ENCODE peak calls at places on chromosomes 11 and 22, in ten cellular contexts. C is body of pancreas; R is ovary; S is fibroblast of mammary gland; O is AG09309; U is CD8-positive, alpha-beta T cell; I is lower leg skin; E is cardiac fibroblast; W is GM12865; G is uterus. K is an unnamed sample.

GRCh38 chr11:47980907-47981621 is 705 bp downstream of the PTPRJ start:
- DNase-seq in C (peak; percentile 68), R (peak; percentile 32), S (no peak), O (no peak), U (no peak), I (no peak), E (peak; percentile 56), W (peak; percentile 41), G (peak; percentile 35), K (peak; percentile 61)

GRCh38 chr22:47190276-47190956 is 428.0 kb downstream of the TBC1D22A start:
- DNase-seq in C (peak; percentile 9), R (peak; percentile 8), S (no peak), O (no peak), U (no peak), I (no peak), E (no peak), W (no peak), G (no peak), K (no peak)

GRCh38 chr11:64357904-64358535 is 942 bp upstream of the RPS6KA4 start:
- DNase-seq in C (no peak), R (no peak), S (no peak), O (no peak), U (no peak), I (no peak), E (peak; percentile 19), W (no peak), G (no peak), K (no peak)

GRCh38 chr11:128908391-128909246 is 17.5 kb downstream of the KCNJ5 start:
- DNase-seq in C (peak; percentile 85), R (peak; percentile 50), S (peak; percentile 78), O (peak; percentile 18), U (no peak), I (peak; percentile 79), E (peak; percentile 67), W (no peak), G (peak; percentile 33), K (no peak)

GRCh38 chr11:45472713-45473317 is 186.7 kb upstream of the SYT13 start:
- DNase-seq in C (no peak), R (no peak), S (no peak), O (no peak), U (no peak), I (no peak), E (no peak), W (no peak), G (no peak), K (no peak)

GRCh38 chr22:19292262-19293230 is 1.0 kb upstream of the CLTCL1 start:
- DNase-seq in C (peak; percentile 31), R (peak; percentile 21), S (peak; percentile 91), O (no peak), U (no peak), I (peak; percentile 65), E (peak; percentile 27), W (no peak), G (peak; percentile 42), K (peak; percentile 29)

GRCh38 chr11:44241851-44242250 is 68.1 kb downstream of the ALX4 start:
- DNase-seq in C (no peak), R (no peak), S (no peak), O (no peak), U (no peak), I (no peak), E (peak; percentile 42), W (no peak), G (no peak), K (no peak)

GRCh38 chr11:2527621-2528291 is 82.9 kb downstream of the KCNQ1 start:
- DNase-seq in C (peak; percentile 11), R (peak; percentile 10), S (no peak), O (no peak), U (no peak), I (no peak), E (no peak), W (no peak), G (peak; percentile 13), K (no peak)

GRCh38 chr22:24593810-24594568 is 1.1 kb upstream of the LRRC75B start:
- DNase-seq in C (peak; percentile 35), R (no peak), S (no peak), O (no peak), U (no peak), I (no peak), E (no peak), W (no peak), G (no peak), K (peak; percentile 65)

GRCh38 chr11:69362315-69362714 is 68.4 kb downstream of the MYEOV start:
- DNase-seq in C (no peak), R (no peak), S (no peak), O (no peak), U (no peak), I (no peak), E (no peak), W (no peak), G (no peak), K (no peak)

GRCh38 chr11:89181111-89181510 is 3.4 kb downstream of the TYR start:
- DNase-seq in C (no peak), R (no peak), S (no peak), O (no peak), U (no peak), I (no peak), E (no peak), W (no peak), G (no peak), K (no peak)
- H3K4me3 ChIP-seq in C (no peak overlapping the region), R (no peak overlapping the region), S (no peak overlapping the region), O (no peak overlapping the region), U (no peak overlapping the region), I (no peak overlapping the region), E (no peak overlapping the region), W (no peak overlapping the region), G (no peak overlapping the region), K (no peak overlapping the region)

DNA sequence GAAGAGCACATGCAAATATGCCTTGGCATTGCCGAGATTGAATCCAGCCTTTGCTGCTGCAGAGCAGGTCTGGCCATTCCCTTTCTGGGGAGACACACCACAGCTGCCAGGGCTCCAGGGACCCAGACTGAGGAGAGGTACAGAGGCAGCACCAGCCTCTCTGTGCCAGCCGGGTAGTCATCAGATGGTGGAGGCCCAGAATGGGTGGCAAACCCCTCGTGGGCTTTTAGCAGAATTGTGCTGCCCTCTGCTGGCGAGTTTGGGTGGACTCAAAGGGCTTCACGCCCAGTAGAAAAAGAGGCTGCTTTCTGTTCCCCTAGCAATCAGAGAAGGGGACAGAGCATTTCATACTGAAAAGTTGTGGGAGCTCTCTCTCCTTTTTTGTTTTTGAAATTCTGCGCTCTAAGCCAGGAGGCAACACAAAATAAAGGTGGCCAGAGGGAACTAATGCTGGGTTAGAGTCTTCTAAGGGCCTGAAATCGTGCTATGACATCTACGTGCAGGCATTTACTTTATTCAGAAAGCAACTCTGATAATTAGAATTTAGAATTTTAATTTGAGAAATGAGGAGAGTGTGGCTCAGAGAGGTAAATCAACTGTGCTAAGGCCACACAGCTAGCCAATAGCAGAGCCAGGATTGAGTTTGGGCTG is 158.8 kb upstream of the NAV2 start:
- DNase-seq in C (peak; percentile 85), R (peak; percentile 52), S (peak; percentile 72), O (peak; percentile 13), U (peak; percentile 47), I (peak; percentile 71), E (peak; percentile 81), W (peak; percentile 84), G (peak; percentile 63), K (peak; percentile 89)
- TF ChIP-seq CTCF in C (peak; percentile 77), R (peak; percentile 51), S (peak; percentile 89), O (peak; percentile 85), U (peak; percentile 59), I (no peak), E (peak; percentile 79), W (peak; percentile 76), G (peak; percentile 80), K (peak; percentile 82)

GRCh38 chr22:39473856-39474255 is 17.0 kb downstream of the MGAT3 start:
- DNase-seq in C (no peak), R (no peak), S (no peak), O (no peak), U (no peak), I (no peak), E (no peak), W (no peak), G (no peak), K (no peak)
- H3K4me3 ChIP-seq in C (no peak overlapping the region), R (no peak overlapping the region), S (no peak overlapping the region), O (no peak overlapping the region), U (no peak overlapping the region), I (no peak overlapping the region), E (no peak overlapping the region), W (no peak overlapping the region), G (no peak overlapping the region), K (no peak overlapping the region)

GRCh38 chr11:111426615-111427014 is 47.5 kb upstream of the POU2AF1 start:
- DNase-seq in C (no peak), R (no peak), S (no peak), O (no peak), U (no peak), I (peak; percentile 48), E (no peak), W (no peak), G (no peak), K (no peak)

GRCh38 chr11:111428113-111428876 is 49.2 kb upstream of the POU2AF1 start:
- DNase-seq in C (no peak), R (no peak), S (no peak), O (no peak), U (no peak), I (no peak), E (no peak), W (no peak), G (no peak), K (no peak)

GRCh38 chr11:111427471-111427912 is 48.4 kb upstream of the POU2AF1 start:
- DNase-seq in C (peak; percentile 48), R (no peak), S (no peak), O (no peak), U (no peak), I (no peak), E (no peak), W (no peak), G (no peak), K (peak; percentile 70)

GRCh38 chr11:111423250-111423615 is 44.2 kb upstream of the POU2AF1 start:
- DNase-seq in C (no peak), R (no peak), S (no peak), O (no peak), U (no peak), I (no peak), E (no peak), W (no peak), G (no peak), K (no peak)

DNA sequence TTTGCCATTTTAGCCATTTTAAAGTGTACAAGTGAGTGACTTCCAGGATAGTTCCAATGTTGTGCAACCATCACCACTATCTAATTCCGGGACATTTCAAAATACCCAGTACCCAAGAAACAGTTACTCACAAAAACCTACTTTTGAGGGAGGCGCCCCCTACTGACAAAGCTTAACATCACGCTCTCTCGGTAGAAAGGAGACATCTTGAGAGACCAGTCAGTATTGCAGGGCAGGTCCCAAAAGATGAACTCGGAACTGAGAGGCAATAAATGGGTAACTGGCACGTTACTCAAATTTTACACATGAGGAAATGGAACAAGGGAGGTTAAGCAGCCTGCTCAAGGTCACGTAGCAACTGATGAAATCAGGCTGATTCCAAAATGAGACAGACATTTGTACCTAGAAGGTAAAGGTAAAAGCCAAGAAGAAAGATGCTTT is 50.0 kb upstream of the POU2AF1 start:
- DNase-seq in C (peak; percentile 64), R (peak; percentile 49), S (peak; percentile 81), O (no peak), U (no peak), I (peak; percentile 76), E (peak; percentile 75), W (peak; percentile 88), G (peak; percentile 69), K (peak; percentile 36)
- TF ChIP-seq CTCF in C (peak; percentile 58), R (peak; percentile 64), S (peak; percentile 94), O (peak; percentile 86), U (peak; percentile 40), I (no peak), E (peak; percentile 81), W (peak; percentile 80), G (peak; percentile 38), K (no peak)

K was measured in thyroid gland.